ENCODE peak calls at places on chromosomes 11 and 22, in four cellular contexts. M, A, F and X are unnamed samples.

GRCh38 chr22:50280708-50281383 is 10.7 kb upstream of the MAPK11 start:
- DNase-seq in M (no peak), A (no peak), F (no peak), X (no peak)

GRCh38 chr11:72075109-72075508 is 5.2 kb downstream of the NUMA1 start:
- DNase-seq in M (peak), A (no peak), F (no peak), X (no peak)

GRCh38 chr11:1837171-1838076 is 1.4 kb upstream of the TNNI2 start:
- DNase-seq in M (peak), F (peak), A (peak), X (peak)

GRCh38 chr11:82936261-82936660 is 34.7 kb downstream of the DDIAS start:
- DNase-seq in A (no peak), M (no peak), F (no peak), X (no peak)

GRCh38 chr11:73314121-73314948 is 6.3 kb downstream of the ARHGEF17 start:
- DNase-seq in A (no peak), F (peak), M (no peak), X (no peak)

GRCh38 chr11:102788334-102789035 is 8.1 kb upstream of the MMP10 start:
- DNase-seq in F (no peak), A (no peak), M (no peak), X (no peak)

GRCh38 chr22:43077121-43077877 is 11.9 kb downstream of the TTLL1 start:
- DNase-seq in F (no peak), M (no peak), A (no peak), X (no peak)

GRCh38 chr22:22681221-22681739 is 36.9 kb downstream of the GGTLC2 start:
- DNase-seq in A (no peak), M (no peak), F (no peak), X (no peak)

GRCh38 chr11:35826949-35827348 is 116.9 kb upstream of the LDLRAD3 start:
- DNase-seq in M (no peak), F (no peak), A (no peak), X (no peak)